ENCODE peak calls at places on chromosome 18, in seven cellular contexts. R is body of pancreas, S is A549, Z is GM12891, N is sigmoid colon, X is erythroblast, E is HCT116. A is an unnamed sample.

GRCh38 chr18:79523738-79524180 is 128.0 kb downstream of the NFATC1 start:
- DNase-seq in R (no peak), S (no peak), Z (no peak), N (peak), X (no peak), E (no peak), A (no peak)

GRCh38 chr18:34929336-34929780 is 111.9 kb upstream of the MAPRE2 start:
- DNase-seq in R (no peak), S (peak), Z (no peak), N (no peak), X (no peak), E (peak), A (peak)

GRCh38 chr18:10057808-10058791 is 144.3 kb downstream of the VAPA start:
- DNase-seq in R (peak), S (peak), Z (no peak), N (no peak), X (no peak), E (no peak), A (no peak)

GRCh38 chr18:79008356-79008940 is 28.8 kb downstream of the SALL3 start:
- DNase-seq in R (no peak), S (no peak), Z (no peak), N (no peak), X (no peak), E (no peak), A (no peak)

GRCh38 chr18:29892960-29893558 is 1149.5 kb downstream of the DSC3 start:
- DNase-seq in R (no peak), S (peak), Z (no peak), N (no peak), X (peak), E (no peak), A (no peak)

GRCh38 chr18:9017900-9018217 is 84.6 kb upstream of the NDUFV2 start:
- DNase-seq in R (peak), S (no peak), Z (no peak), N (no peak), X (no peak), E (no peak), A (peak)

GRCh38 chr18:69992776-69993175 is 45.1 kb upstream of the CD226 start:
- DNase-seq in R (no peak), S (no peak), Z (no peak), N (no peak), X (no peak), E (no peak), A (no peak)

GRCh38 chr18:75209129-75209951 is at the start of gene PTGR3:
- DNase-seq in R (peak), S (peak), Z (peak), N (peak), X (peak), E (peak), A (peak)

GRCh38 chr18:37666986-37667385 is 101.4 kb upstream of the CELF4 start:
- DNase-seq in R (no peak), S (no peak), Z (no peak), N (no peak), X (peak), E (no peak), A (no peak)

GRCh38 chr18:63070750-63071502 is 248.6 kb downstream of the BCL2 start:
- DNase-seq in R (no peak), S (no peak), Z (no peak), N (no peak), X (no peak), E (no peak), A (no peak)

GRCh38 chr18:13625843-13626543 is 100.4 kb downstream of the FAM210A start:
- DNase-seq in R (no peak), S (no peak), Z (no peak), N (no peak), X (no peak), E (no peak), A (no peak)

GRCh38 chr18:9739516-9739915 is 31.4 kb downstream of the RAB31 start:
- DNase-seq in R (no peak), S (no peak), Z (no peak), N (no peak), X (no peak), E (no peak), A (no peak)

GRCh38 chr18:24064701-24065100 is 50.1 kb downstream of the TTC39C start:
- DNase-seq in R (no peak), S (no peak), Z (no peak), N (no peak), X (no peak), E (no peak), A (peak)

GRCh38 chr18:80179857-80180558 is 67.3 kb downstream of the PARD6G start:
- DNase-seq in R (no peak), S (no peak), Z (no peak), N (no peak), X (no peak), E (no peak), A (no peak)

GRCh38 chr18:910247-910646 is 5.6 kb downstream of the ADCYAP1 start:
- DNase-seq in R (no peak), S (no peak), Z (no peak), N (no peak), X (no peak), E (no peak), A (no peak)

GRCh38 chr18:59900222-59901128 is 679 bp downstream of the PMAIP1 start:
- DNase-seq in R (peak), S (peak), Z (peak), N (no peak), X (peak), E (no peak), A (no peak)

GRCh38 chr18:61892683-61893303 is at the start of gene RNF152:
- DNase-seq in R (peak), S (no peak), Z (no peak), N (peak), X (no peak), E (no peak), A (no peak)

GRCh38 chr18:52657063-52657462 is 317.1 kb downstream of the DCC start:
- DNase-seq in R (no peak), S (no peak), Z (no peak), N (no peak), X (no peak), E (no peak), A (no peak)

GRCh38 chr18:10025756-10026290 is 112.0 kb downstream of the VAPA start:
- DNase-seq in R (no peak), S (no peak), Z (no peak), N (no peak), X (no peak), E (no peak), A (no peak)

GRCh38 chr18:5073026-5073944 is 123.8 kb downstream of the AKAIN1 start:
- DNase-seq in R (peak), S (peak), Z (no peak), N (no peak), X (peak), E (peak), A (peak)

GRCh38 chr18:5900249-5900648 is 4.9 kb upstream of the TMEM200C start:
- DNase-seq in R (no peak), S (peak), Z (no peak), N (no peak), X (no peak), E (no peak), A (peak)

GRCh38 chr18:79927597-79928562 is 23.6 kb downstream of the SLC66A2 start:
- DNase-seq in R (no peak), S (no peak), Z (no peak), N (peak), X (no peak), E (no peak), A (no peak)

GRCh38 chr18:56615738-56616520 is 22.5 kb downstream of the TXNL1 start:
- DNase-seq in R (peak), S (no peak), Z (no peak), N (no peak), X (no peak), E (no peak), A (no peak)

GRCh38 chr18:75305984-75306383 is 95.4 kb downstream of the TSHZ1 start:
- DNase-seq in R (no peak), S (no peak), Z (no peak), N (no peak), X (no peak), E (no peak), A (no peak)

GRCh38 chr18:47983055-47983454 is 52.6 kb upstream of the SMAD2 start:
- DNase-seq in R (no peak), S (no peak), Z (no peak), N (no peak), X (no peak), E (no peak), A (no peak)

GRCh38 chr18:48796491-48797205 is 154.1 kb downstream of the SMAD7 start:
- DNase-seq in R (no peak), S (no peak), Z (no peak), N (peak), X (no peak), E (no peak), A (no peak)

GRCh38 chr18:78927156-78927555 is 52.5 kb upstream of the SALL3 start:
- DNase-seq in R (no peak), S (no peak), Z (no peak), N (no peak), X (no peak), E (no peak), A (no peak)

DNA sequence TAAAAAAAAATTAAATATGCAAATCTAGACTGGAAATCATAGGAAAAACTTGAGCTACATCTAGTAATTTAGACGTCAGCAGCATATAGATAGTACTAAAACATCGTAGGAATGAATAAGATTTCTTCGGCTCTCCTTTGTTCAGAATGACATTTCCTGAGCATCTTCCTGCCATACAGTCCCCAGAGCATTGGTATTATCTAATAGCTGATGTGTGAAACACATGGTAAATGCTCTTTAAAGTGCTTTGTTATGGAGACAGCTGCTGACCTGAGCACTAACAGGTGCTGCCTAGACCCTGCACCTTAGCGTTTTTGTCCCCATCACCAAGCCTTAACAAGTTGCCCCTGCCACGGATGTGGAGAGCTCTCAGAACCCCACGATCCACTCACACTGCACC is 692.3 kb upstream of the PIK3C3 start:
- DNase-seq in R (no peak), S (no peak), Z (no peak), N (no peak), X (no peak), E (no peak), A (no peak)
- TF ChIP-seq POLR2A in R (no peak), S (no peak), Z (no peak), N (no peak), X (no peak), E (no peak), A (no peak)

DNA sequence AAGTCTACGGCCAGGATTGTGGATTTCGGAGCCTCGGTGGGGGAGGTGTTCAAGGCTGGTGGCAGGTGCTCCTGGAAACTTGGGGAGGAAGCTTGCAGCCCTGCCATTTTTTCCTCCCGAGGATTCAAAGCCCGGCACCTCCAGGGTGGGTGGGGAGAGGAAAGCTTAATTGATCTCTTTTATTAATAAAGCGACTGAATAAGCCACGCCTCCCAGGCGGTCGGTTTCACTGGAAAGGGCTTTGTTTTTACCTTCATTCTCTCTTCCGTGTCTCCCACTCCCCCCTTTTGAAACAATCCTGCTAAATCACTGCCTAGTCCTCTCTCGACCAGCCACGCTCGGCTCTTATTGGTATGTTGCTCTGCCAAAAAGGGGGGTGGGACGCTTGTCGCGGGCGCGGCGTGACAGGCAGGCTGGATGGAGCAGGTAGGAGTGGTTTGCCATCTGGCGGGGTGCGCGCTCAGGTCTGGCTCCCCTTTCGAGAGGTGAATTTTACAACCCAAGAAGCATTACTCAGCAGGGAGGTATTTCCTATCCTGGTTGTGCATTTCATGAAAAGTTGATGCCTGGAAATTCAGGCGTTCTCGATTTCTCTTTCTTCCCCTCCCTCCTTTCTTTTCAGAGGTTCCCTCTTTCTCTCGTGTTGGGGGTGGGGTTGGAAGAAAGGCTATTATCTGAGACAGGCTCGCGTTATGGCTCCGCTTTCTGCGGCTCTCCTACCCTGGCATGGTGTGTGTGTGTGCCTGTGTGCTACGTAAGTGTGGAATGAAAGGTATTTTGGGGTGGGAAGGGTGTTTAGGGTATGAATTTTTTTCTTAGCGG is 1.4 kb downstream of the NEDD4L start:
- DNase-seq in R (peak), S (peak), Z (no peak), N (no peak), X (peak), E (peak), A (peak)
- TF ChIP-seq POLR2A in R (peak), S (no peak), Z (no peak), N (no peak), X (peak), E (no peak), A (no peak)

GRCh38 chr18:3603460-3604259 is 153.7 kb downstream of the TGIF1 start:
- DNase-seq in R (peak), S (peak), Z (no peak), N (peak), X (peak), E (peak), A (no peak)
- TF ChIP-seq POLR2A in R (peak), S (peak), Z (no peak), N (peak), X (peak), E (no peak), A (no peak)

DNA sequence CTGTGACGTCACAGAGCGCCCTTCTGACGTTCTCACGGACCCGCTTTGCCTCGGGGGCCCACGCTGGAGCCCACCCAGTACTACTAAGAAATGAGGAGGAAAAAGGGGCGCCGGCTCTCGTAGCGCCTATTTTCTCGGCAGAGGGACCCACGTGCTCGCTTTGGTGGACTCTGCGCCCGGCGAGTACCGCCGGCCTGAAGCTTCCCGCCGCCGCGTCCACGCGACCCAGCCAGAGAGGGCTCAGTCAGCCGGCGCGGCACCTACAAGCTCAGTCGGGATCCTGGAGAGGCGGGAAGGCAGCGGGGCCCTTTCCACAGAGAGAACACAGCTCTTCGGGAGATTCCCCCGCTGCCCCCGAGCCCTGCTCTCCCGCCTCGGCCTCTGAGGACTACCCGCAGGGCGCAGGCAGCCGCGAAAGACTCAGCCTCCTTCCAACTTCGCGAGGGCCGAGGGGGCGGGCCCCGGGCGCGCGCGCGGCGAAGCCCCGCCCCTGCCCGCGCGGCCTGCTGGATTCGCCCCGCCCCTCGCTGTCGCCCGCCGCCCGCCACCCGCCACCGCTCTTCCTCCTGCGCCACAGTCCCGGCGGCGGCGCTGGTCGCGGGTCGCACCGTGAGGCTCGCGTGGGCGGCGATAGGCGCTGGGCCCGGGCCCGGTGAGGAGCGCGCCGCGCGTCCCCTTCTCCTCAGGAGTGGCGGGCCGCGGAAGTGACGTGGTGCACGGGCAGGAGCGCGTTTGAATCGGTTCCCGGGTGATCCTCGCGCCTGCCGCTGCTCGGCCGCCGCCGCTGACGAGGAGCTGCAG is at the start of gene SMCHD1:
- DNase-seq in R (peak), S (peak), Z (peak), N (peak), X (peak), E (peak), A (peak)
- TF ChIP-seq POLR2A in R (peak), S (peak), Z (peak), N (peak), X (peak), E (peak), A (peak)

GRCh38 chr18:50266248-50266704 is at the start of gene CFAP53:
- DNase-seq in R (peak), S (peak), Z (peak), N (peak), X (peak), E (no peak), A (peak)
- TF ChIP-seq POLR2A in R (peak), S (peak), Z (no peak), N (no peak), X (peak), E (no peak), A (no peak)

DNA sequence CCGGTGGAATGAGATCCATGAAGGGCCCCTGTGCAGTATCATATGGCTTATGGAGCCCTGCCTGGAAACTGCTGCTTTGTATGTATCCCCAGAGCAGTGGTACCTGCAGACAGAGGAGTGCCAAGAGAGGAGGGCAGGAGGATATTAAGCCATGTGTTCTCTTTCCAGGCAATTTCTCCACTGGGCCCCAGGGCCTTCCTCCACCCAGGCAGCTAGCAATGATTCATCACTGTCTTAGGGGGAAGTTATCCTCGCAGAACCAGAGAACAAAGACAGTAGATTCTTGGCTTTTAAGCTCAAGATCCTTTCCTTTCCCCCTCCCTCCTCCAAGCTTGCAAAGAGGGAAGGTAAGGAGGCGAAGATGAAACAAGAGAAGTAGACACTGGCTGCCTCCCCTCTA is 98.1 kb downstream of the LRRC30 start:
- DNase-seq in R (no peak), S (peak), Z (no peak), N (no peak), X (no peak), E (no peak), A (no peak)
- TF ChIP-seq POLR2A in R (no peak), S (no peak), Z (no peak), N (no peak), X (no peak), E (no peak), A (no peak)

GRCh38 chr18:57910817-57911216 is 107.7 kb upstream of the ATP8B1 start:
- DNase-seq in R (no peak), S (no peak), Z (no peak), N (no peak), X (peak), E (no peak), A (no peak)
- TF ChIP-seq POLR2A in R (no peak), S (no peak), Z (no peak), N (no peak), X (no peak), E (no peak), A (no peak)

GRCh38 chr18:12377556-12378553 is 828 bp upstream of the AFG3L2 start:
- DNase-seq in R (no peak), S (no peak), Z (no peak), N (no peak), X (no peak), E (no peak), A (peak)
- TF ChIP-seq POLR2A in R (peak), S (peak), Z (no peak), N (peak), X (peak), E (no peak), A (peak)

A was measured in H54.